ENCODE peak calls at places on chromosomes 1 and 21, in four cellular contexts. P is cerebellum; G is dorsolateral prefrontal cortex; L is activated CD8-positive, alpha-beta memory T cell treated with anti-CD3 and anti-CD28 coated beads for 1 hour. N is an unnamed sample.

GRCh38 chr1:225462714-225463574 is 35.1 kb upstream of the LBR start:
- DNase-seq in L (no peak), G (no peak), P (peak; percentile 70), N (no peak)

GRCh38 chr1:160993544-160993943 is 27.4 kb downstream of the F11R start:
- DNase-seq in G (no peak), P (peak; percentile 6), L (no peak), N (no peak)

GRCh38 chr1:45335732-45336365 is 4.1 kb upstream of the TOE1 start:
- DNase-seq in P (no peak), G (no peak), L (no peak), N (no peak)

GRCh38 chr1:205689479-205689878 is 9.2 kb upstream of the SLC45A3 start:
- DNase-seq in G (no peak), P (no peak), L (no peak), N (no peak)

GRCh38 chr1:225735252-225736149 is 42.1 kb upstream of the SRP9 start:
- DNase-seq in G (peak; percentile 36), P (no peak), L (no peak), N (no peak)

GRCh38 chr1:238232036-238232744 is 341.5 kb upstream of the ZP4 start:
- DNase-seq in G (no peak), P (peak; percentile 50), L (no peak), N (no peak)

GRCh38 chr1:157400766-157401165 is 151.5 kb downstream of the FCRL5 start:
- DNase-seq in G (no peak), P (no peak), L (no peak), N (no peak)

GRCh38 chr1:218499021-218499691 is 154.0 kb downstream of the TGFB2 start:
- DNase-seq in G (no peak), L (no peak), P (no peak), N (no peak)

GRCh38 chr1:223363057-223363855 is 720 bp downstream of the SUSD4 start:
- DNase-seq in L (peak; percentile 9), P (peak; percentile 27), G (peak; percentile 66), N (no peak)

GRCh38 chr1:231616667-231617066 is 9.9 kb upstream of the DISC1 start:
- DNase-seq in G (no peak), L (no peak), P (no peak), N (no peak)

GRCh38 chr1:22789356-22789994 is 78.8 kb downstream of the EPHB2 start:
- DNase-seq in P (no peak), L (no peak), G (no peak), N (no peak)

GRCh38 chr1:15249032-15249601 is 2.1 kb downstream of the FHAD1 start:
- DNase-seq in L (peak; percentile 18), G (no peak), P (no peak), N (no peak)

GRCh38 chr1:77412069-77412793 is 130.4 kb downstream of the AK5 start:
- DNase-seq in L (no peak), G (no peak), P (no peak), N (peak; percentile 61)

GRCh38 chr1:166907763-166908162 is 31.7 kb upstream of the TADA1 start:
- DNase-seq in P (no peak), G (no peak), L (no peak), N (no peak)

GRCh38 chr21:14762734-14763694 is 216.9 kb upstream of the SAMSN1 start:
- DNase-seq in P (peak; percentile 2), L (no peak), G (no peak), N (peak; percentile 43)

GRCh38 chr1:214337536-214337935 is 56.6 kb downstream of the SMYD2 start:
- DNase-seq in L (no peak), P (no peak), G (no peak), N (no peak)

GRCh38 chr1:174352117-174352516 is 95.6 kb upstream of the GPR52 start:
- DNase-seq in G (no peak), L (no peak), P (no peak), N (no peak)

GRCh38 chr1:12422488-12422887 is 192.7 kb downstream of the VPS13D start:
- DNase-seq in G (no peak), L (no peak), P (no peak), N (no peak)

GRCh38 chr1:90045853-90046563 is 51.1 kb downstream of the ZNF326 start:
- DNase-seq in G (no peak), L (no peak), P (peak; percentile 10), N (no peak)

GRCh38 chr1:84377480-84378095 is 20.7 kb upstream of the DNASE2B start:
- DNase-seq in G (peak; percentile 17), L (no peak), P (no peak), N (no peak)

GRCh38 chr1:54199151-54199764 is 572 bp downstream of the CYB5RL start:
- DNase-seq in L (no peak), P (peak; percentile 30), G (peak; percentile 20), N (no peak)

N was measured in SIG-M5.